ENCODE peak calls at places on chromosomes 5 and 9, in ten cellular contexts. X, O, W, D, N, I, V, J, Z and F are unnamed samples.

GRCh38 chr9:112378441-112379176 is 1.3 kb upstream of the HSDL2 start:
- DNase-seq in Z (no peak), I (no peak), J (peak), W (no peak), N (peak), O (no peak), D (no peak), V (no peak), X (peak), F (no peak)

GRCh38 chr5:72328172-72328571 is 8.0 kb downstream of the PTCD2 start:
- DNase-seq in N (peak), D (peak), V (peak), X (no peak), J (no peak), O (peak), I (no peak), Z (no peak), W (peak), F (no peak)

GRCh38 chr9:87278971-87279731 is 218.5 kb upstream of the DAPK1 start:
- DNase-seq in V (no peak), J (no peak), W (no peak), Z (no peak), I (no peak), D (no peak), O (peak), X (no peak), N (no peak), F (no peak)

GRCh38 chr5:178129296-178129695 is 1.5 kb upstream of the RMND5B start:
- DNase-seq in Z (no peak), J (no peak), X (no peak), N (no peak), I (no peak), D (no peak), W (no peak), O (no peak), V (no peak), F (no peak)

GRCh38 chr9:14994738-14995137 is 84.5 kb upstream of the FREM1 start:
- DNase-seq in J (no peak), D (no peak), W (no peak), Z (no peak), X (no peak), V (no peak), O (no peak), I (no peak), N (no peak), F (no peak)

GRCh38 chr5:43020294-43020711 is 19.8 kb downstream of the ANXA2R start:
- DNase-seq in O (no peak), X (peak), N (peak), V (peak), Z (no peak), W (no peak), I (no peak), J (no peak), D (peak), F (no peak)

GRCh38 chr9:117480251-117480650 is 65.4 kb upstream of the ASTN2 start:
- DNase-seq in Z (no peak), J (no peak), I (no peak), D (no peak), X (no peak), N (no peak), W (no peak), O (no peak), V (no peak), F (no peak)

GRCh38 chr9:88998911-88999310 is 7.6 kb downstream of the S1PR3 start:
- DNase-seq in N (no peak), I (no peak), D (no peak), J (no peak), W (no peak), X (no peak), O (peak), Z (no peak), V (no peak), F (no peak)

GRCh38 chr5:6395621-6396020 is 17.3 kb upstream of the MED10 start:
- DNase-seq in I (no peak), N (no peak), V (no peak), O (no peak), D (no peak), Z (no peak), J (no peak), W (no peak), X (no peak), F (no peak)

GRCh38 chr5:81852277-81853004 is 101.5 kb upstream of the SSBP2 start:
- DNase-seq in O (peak), D (no peak), W (peak), I (peak), J (no peak), Z (no peak), N (peak), X (no peak), V (peak), F (no peak)

GRCh38 chr9:70902171-70902570 is 219.2 kb downstream of the TRPM3 start:
- DNase-seq in J (no peak), Z (no peak), N (no peak), X (no peak), O (no peak), W (no peak), V (no peak), I (no peak), D (no peak), F (no peak)

GRCh38 chr5:57243286-57244137 is 69.7 kb downstream of the GPBP1 start:
- DNase-seq in V (no peak), O (no peak), X (no peak), Z (no peak), W (no peak), I (no peak), D (no peak), J (no peak), N (no peak), F (no peak)

GRCh38 chr5:119445544-119445943 is 6.8 kb upstream of the HSD17B4 start:
- DNase-seq in X (no peak), W (no peak), J (no peak), O (no peak), V (no peak), D (no peak), N (no peak), I (no peak), Z (no peak), F (no peak)

GRCh38 chr9:19642256-19642655 is 146.6 kb downstream of the SLC24A2 start:
- DNase-seq in X (no peak), I (no peak), Z (no peak), D (peak), V (peak), O (no peak), J (no peak), W (no peak), N (peak), F (no peak)

GRCh38 chr9:105608685-105609598 is 51.0 kb downstream of the FKTN start:
- DNase-seq in W (peak), D (peak), V (peak), I (no peak), O (peak), Z (peak), J (peak), X (no peak), N (peak), F (no peak)

GRCh38 chr5:9558319-9558965 is 12.6 kb upstream of the SEMA5A start:
- DNase-seq in W (no peak), X (no peak), J (no peak), O (no peak), V (no peak), Z (no peak), I (no peak), N (no peak), D (no peak), F (no peak)

GRCh38 chr5:142813208-142813607 is 43.0 kb downstream of the ARHGAP26 start:
- DNase-seq in X (no peak), N (no peak), V (no peak), J (no peak), I (no peak), D (no peak), O (no peak), Z (no peak), W (no peak), F (no peak)

GRCh38 chr5:112338681-112339337 is 80.3 kb downstream of the EPB41L4A start:
- DNase-seq in Z (no peak), V (no peak), O (peak), I (no peak), D (no peak), J (no peak), N (peak), X (no peak), W (no peak), F (no peak)

GRCh38 chr5:145803072-145803471 is 32.1 kb downstream of the PRELID2 start:
- DNase-seq in D (no peak), I (no peak), N (no peak), X (no peak), O (no peak), V (no peak), W (no peak), J (no peak), Z (no peak), F (no peak)